ENCODE peak calls at places on chromosome 11, in seven cellular contexts. K is PC-3, G is GM23338, A is GM23248, Y is neural progenitor cell, F is hepatocyte, I is OCI-LY7. L is an unnamed sample. For H3K4me1, the result is how much of the 10 kb centered on the place peaks cover.

GRCh38 chr11:123493393-123494063 is 63.5 kb downstream of the GRAMD1B start:
- DNase-seq in A (no peak), Y (peak), G (peak), I (no peak), K (peak), F (no peak), L (no peak)

GRCh38 chr11:129319201-129319600 is 56.4 kb upstream of the BARX2 start:
- DNase-seq in Y (no peak), K (no peak), F (no peak), G (no peak), A (no peak), I (no peak), L (no peak)

GRCh38 chr11:65436412-65437032 is 13.9 kb downstream of the NEAT1 start:
- DNase-seq in K (peak), A (peak), F (no peak), I (no peak), G (no peak), Y (no peak), L (no peak)

GRCh38 chr11:25943031-25943430 is 388.9 kb upstream of the ANO3 start:
- DNase-seq in I (no peak), K (no peak), Y (no peak), G (no peak), A (no peak), F (no peak), L (no peak)

GRCh38 chr11:78654071-78654470 is 79.4 kb upstream of the NARS2 start:
- DNase-seq in G (peak), K (no peak), F (no peak), I (no peak), A (no peak), Y (peak), L (no peak)

GRCh38 chr11:65104628-65105027 is 7.0 kb upstream of the TM7SF2 start:
- DNase-seq in K (no peak), Y (no peak), F (no peak), A (no peak), G (no peak), I (no peak), L (no peak)

GRCh38 chr11:55457641-55458040 is 89.9 kb downstream of the OR4A15 start:
- DNase-seq in Y (no peak), A (no peak), F (no peak), K (peak), I (no peak), G (no peak), L (peak)

GRCh38 chr11:118883368-118884071 is at the start of gene CXCR5:
- DNase-seq in F (no peak), G (no peak), Y (no peak), K (no peak), A (no peak), I (peak), L (no peak)

GRCh38 chr11:119218141-119218878 is 12.2 kb downstream of the CBL start:
- DNase-seq in I (no peak), A (peak), F (peak), Y (no peak), K (peak), G (no peak), L (no peak)

GRCh38 chr11:66063900-66064299 is 6.2 kb upstream of the PACS1 start:
- DNase-seq in Y (no peak), K (no peak), G (no peak), F (no peak), I (no peak), A (no peak), L (no peak)

GRCh38 chr11:452203-452744 is 2.2 kb downstream of the PTDSS2 start:
- DNase-seq in Y (no peak), A (no peak), G (no peak), F (no peak), I (peak), K (no peak), L (no peak)

GRCh38 chr11:71206186-71206585 is 46.2 kb downstream of the SHANK2 start:
- DNase-seq in G (peak), I (no peak), A (peak), K (no peak), Y (peak), F (peak), L (no peak)

GRCh38 chr11:63906585-63906984 is 10.4 kb downstream of the RCOR2 start:
- DNase-seq in K (peak), Y (peak), F (peak), G (peak), A (peak), I (peak), L (no peak)

GRCh38 chr11:43918662-43919061 is 23.8 kb upstream of the C11orf96 start:
- DNase-seq in I (no peak), G (no peak), F (no peak), A (no peak), Y (no peak), K (no peak), L (no peak)

GRCh38 chr11:43919852-43920597 is 22.4 kb upstream of the C11orf96 start:
- DNase-seq in G (no peak), I (no peak), F (no peak), Y (no peak), A (no peak), K (no peak), L (no peak)

GRCh38 chr11:43913829-43914380 is 28.5 kb upstream of the C11orf96 start:
- DNase-seq in Y (no peak), K (no peak), G (no peak), A (no peak), F (no peak), I (no peak), L (no peak)

GRCh38 chr11:43917851-43918250 is 24.6 kb upstream of the C11orf96 start:
- DNase-seq in A (no peak), Y (no peak), I (no peak), F (no peak), K (no peak), G (no peak), L (no peak)

GRCh38 chr11:43916621-43917020 is 25.8 kb upstream of the C11orf96 start:
- DNase-seq in G (no peak), Y (no peak), F (no peak), A (no peak), I (no peak), K (no peak), L (no peak)
- H3K27ac ChIP-seq in G (no peak), Y (no peak), F (no peak), A (no peak), I (no peak), K (no peak), L (no peak)

GRCh38 chr11:76767659-76768058 is 15.5 kb upstream of the TSKU start:
- DNase-seq in Y (no peak), A (no peak), K (no peak), I (no peak), F (no peak), G (no peak), L (no peak)
- H3K4me1 ChIP-seq in Y (under half), A (under half), K (under half), I (under half), F (half or more), G (under half), L (half or more)

GRCh38 chr11:75434886-75435570 is 2.0 kb upstream of the KLHL35 start:
- DNase-seq in G (no peak), I (no peak), K (no peak), A (no peak), F (no peak), Y (no peak), L (no peak)

GRCh38 chr11:75432911-75433321 is at the start of gene KLHL35:
- DNase-seq in Y (peak), G (no peak), I (no peak), K (no peak), A (no peak), F (no peak), L (no peak)

GRCh38 chr11:75435571-75435925 is 2.5 kb upstream of the KLHL35 start:
- DNase-seq in A (no peak), F (no peak), K (no peak), G (no peak), I (no peak), Y (no peak), L (no peak)

GRCh38 chr11:75433443-75433842 is 440 bp upstream of the KLHL35 start:
- DNase-seq in A (no peak), Y (no peak), K (no peak), F (no peak), I (no peak), G (no peak), L (no peak)

GRCh38 chr11:75434051-75434450 is 1.0 kb upstream of the KLHL35 start:
- DNase-seq in Y (no peak), I (no peak), K (no peak), A (no peak), G (no peak), F (no peak), L (no peak)
- TF ChIP-seq EZH2phosphoT487 in Y (no peak), I (no peak), K (no peak), A (no peak), G (no peak), F (no peak), L (no peak)

GRCh38 chr11:111977141-111978027 is 40.2 kb downstream of the DIXDC1 start:
- DNase-seq in Y (peak), G (peak), F (peak), A (peak), I (no peak), K (peak), L (no peak)
- H3K27ac ChIP-seq in Y (no peak), G (no peak), F (peak), A (peak), I (no peak), K (no peak), L (no peak)

DNA sequence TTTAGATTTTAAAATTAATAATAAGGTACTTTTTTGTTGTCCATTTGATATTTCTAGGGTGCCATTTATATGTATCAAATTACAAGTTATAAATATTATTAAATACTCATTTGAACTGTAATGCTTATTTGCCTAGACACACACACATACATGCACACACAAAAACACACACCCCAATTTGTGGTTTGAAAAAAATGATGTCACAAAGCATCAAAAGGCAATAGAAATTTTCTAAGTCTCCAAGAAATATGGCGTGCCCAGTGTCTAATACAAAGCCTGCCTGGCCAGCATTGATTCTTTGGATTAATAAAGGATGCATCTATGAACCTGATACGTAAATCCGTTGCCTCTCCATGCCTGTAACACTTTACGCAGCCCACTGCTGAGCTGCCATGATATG is 252.8 kb upstream of the BLID start:
- DNase-seq in K (no peak), A (no peak), G (no peak), I (no peak), F (no peak), Y (no peak), L (no peak)
- H3K4me1 ChIP-seq in K (under half), A (under half), G (under half), I (under half), F (under half), Y (under half), L (under half)

DNA sequence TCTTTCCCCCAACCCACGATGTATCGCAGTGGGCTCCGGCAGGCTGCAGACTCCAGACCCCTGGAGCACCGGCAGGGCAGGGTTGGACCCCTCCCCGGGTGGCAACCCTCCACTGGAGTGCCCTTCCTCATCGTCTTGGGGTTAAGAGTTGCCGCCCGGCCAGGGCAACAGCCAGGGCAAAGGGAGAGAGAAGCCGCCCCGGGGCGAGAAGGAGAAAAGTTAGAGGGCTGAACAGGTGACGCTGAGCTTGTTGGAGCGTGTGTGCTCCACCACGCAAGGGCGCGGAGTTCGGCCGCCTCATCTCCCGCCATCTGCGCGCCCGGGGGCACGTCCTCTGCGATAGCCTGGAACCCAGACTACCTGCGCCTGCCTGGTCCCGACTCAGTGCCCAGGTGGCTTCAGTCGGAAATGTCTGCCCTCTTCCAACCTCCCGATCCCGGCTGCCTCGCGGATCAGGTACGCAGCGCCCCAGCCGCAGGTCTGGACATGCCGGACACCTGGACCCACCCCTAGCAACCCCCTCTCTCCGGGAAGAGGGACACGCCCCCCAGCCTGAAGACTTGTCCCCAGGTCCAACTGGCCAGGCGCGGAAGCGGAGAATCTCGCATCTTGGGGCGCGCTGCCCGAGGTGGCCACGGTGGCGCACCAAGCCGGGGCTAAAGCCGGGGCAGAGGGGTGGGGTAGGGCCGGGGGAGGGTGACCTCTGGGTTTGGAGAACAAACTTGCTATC is 1.1 kb downstream of the DSCAML1 start:
- DNase-seq in A (no peak), I (no peak), G (peak), K (no peak), Y (peak), F (no peak), L (no peak)
- TF ChIP-seq EZH2phosphoT487 in A (no peak), I (no peak), G (peak), K (no peak), Y (peak), F (no peak), L (no peak)

GRCh38 chr11:33594188-33594587 is 106.4 kb downstream of the C11orf91 start:
- DNase-seq in I (no peak), K (no peak), Y (no peak), F (no peak), G (no peak), A (no peak), L (no peak)

GRCh38 chr11:33585564-33585963 is 115.1 kb downstream of the C11orf91 start:
- DNase-seq in G (no peak), K (no peak), F (no peak), I (no peak), A (no peak), Y (no peak), L (no peak)

GRCh38 chr11:33588056-33588455 is 112.6 kb downstream of the C11orf91 start:
- DNase-seq in F (no peak), I (no peak), Y (peak), G (peak), K (no peak), A (no peak), L (no peak)

GRCh38 chr11:33590471-33590870 is 110.2 kb downstream of the C11orf91 start:
- DNase-seq in F (no peak), Y (no peak), I (no peak), A (no peak), G (no peak), K (no peak), L (no peak)
- H3K27ac ChIP-seq in F (no peak), Y (no peak), I (no peak), A (no peak), G (no peak), K (no peak), L (no peak)

GRCh38 chr11:61635787-61636186 is 44.4 kb upstream of the DAGLA start:
- DNase-seq in G (no peak), I (no peak), Y (no peak), A (no peak), K (no peak), F (no peak), L (no peak)
- H3K4me1 ChIP-seq in G (under half), I (under half), Y (under half), A (under half), K (under half), F (under half), L (under half)

L was measured in MM.1S.